ENCODE peak calls at places on chromosomes 5 and 9, in five cellular contexts. One of them, this sample, is unnamed.

GRCh38 chr5:167840736-167841135 is 450.7 kb upstream of the WWC1 start:
- DNase-seq in skeletal muscle cell: no peak
- DNase-seq in transverse colon: no peak
- DNase-seq in right lobe of liver: no peak
- DNase-seq in heart right ventricle: no peak
- DNase-seq in this sample: no peak

GRCh38 chr5:1219768-1220100 is 5.4 kb upstream of the SLC6A18 start:
- DNase-seq in skeletal muscle cell: no peak
- DNase-seq in transverse colon: no peak
- DNase-seq in right lobe of liver: no peak
- DNase-seq in heart right ventricle: no peak
- DNase-seq in this sample: no peak

GRCh38 chr5:111254613-111255012 is 30.4 kb downstream of the CAMK4 start:
- DNase-seq in skeletal muscle cell: peak
- DNase-seq in transverse colon: no peak
- DNase-seq in right lobe of liver: no peak
- DNase-seq in heart right ventricle: no peak
- DNase-seq in this sample: peak

GRCh38 chr5:109656829-109657228 is 32.9 kb upstream of the MAN2A1 start:
- DNase-seq in skeletal muscle cell: peak
- DNase-seq in transverse colon: peak
- DNase-seq in right lobe of liver: peak
- DNase-seq in heart right ventricle: peak
- DNase-seq in this sample: peak

GRCh38 chr9:36765468-36766341 is 193.0 kb downstream of the MELK start:
- DNase-seq in skeletal muscle cell: no peak
- DNase-seq in transverse colon: peak
- DNase-seq in right lobe of liver: peak
- DNase-seq in heart right ventricle: peak
- DNase-seq in this sample: peak

GRCh38 chr5:171152382-171152781 is 156.7 kb upstream of the TLX3 start:
- DNase-seq in skeletal muscle cell: peak
- DNase-seq in transverse colon: no peak
- DNase-seq in right lobe of liver: no peak
- DNase-seq in heart right ventricle: no peak
- DNase-seq in this sample: peak

GRCh38 chr9:89790542-89791109 is 185.8 kb downstream of the GADD45G start:
- DNase-seq in skeletal muscle cell: no peak
- DNase-seq in transverse colon: no peak
- DNase-seq in right lobe of liver: no peak
- DNase-seq in heart right ventricle: no peak
- DNase-seq in this sample: no peak

GRCh38 chr5:2751592-2752021 is at the start of gene IRX2:
- DNase-seq in skeletal muscle cell: peak
- DNase-seq in transverse colon: peak
- DNase-seq in right lobe of liver: no peak
- DNase-seq in heart right ventricle: peak
- DNase-seq in this sample: peak

GRCh38 chr5:72178910-72179815 is 71.9 kb downstream of the MAP1B start:
- DNase-seq in skeletal muscle cell: peak
- DNase-seq in transverse colon: peak
- DNase-seq in right lobe of liver: no peak
- DNase-seq in heart right ventricle: peak
- DNase-seq in this sample: peak

GRCh38 chr5:110951373-110951791 is 120.1 kb upstream of the TSLP start:
- DNase-seq in skeletal muscle cell: no peak
- DNase-seq in transverse colon: no peak
- DNase-seq in right lobe of liver: no peak
- DNase-seq in heart right ventricle: no peak
- DNase-seq in this sample: no peak

GRCh38 chr5:8081179-8081578 is 212.2 kb downstream of the MTRR start:
- DNase-seq in skeletal muscle cell: no peak
- DNase-seq in transverse colon: no peak
- DNase-seq in right lobe of liver: no peak
- DNase-seq in heart right ventricle: no peak
- DNase-seq in this sample: no peak

GRCh38 chr5:142660731-142661130 is 25.2 kb downstream of the FGF1 start:
- DNase-seq in skeletal muscle cell: no peak
- DNase-seq in transverse colon: no peak
- DNase-seq in right lobe of liver: no peak
- DNase-seq in heart right ventricle: no peak
- DNase-seq in this sample: no peak

GRCh38 chr9:98795970-98796363 is 388 bp downstream of the ANKS6 start:
- DNase-seq in skeletal muscle cell: no peak
- DNase-seq in transverse colon: no peak
- DNase-seq in right lobe of liver: no peak
- DNase-seq in heart right ventricle: peak
- DNase-seq in this sample: no peak

GRCh38 chr9:137763271-137763955 is 114.2 kb upstream of the CACNA1B start:
- DNase-seq in skeletal muscle cell: no peak
- DNase-seq in transverse colon: no peak
- DNase-seq in right lobe of liver: no peak
- DNase-seq in heart right ventricle: no peak
- DNase-seq in this sample: no peak

GRCh38 chr5:61362796-61363364 is 30.8 kb downstream of the ZSWIM6 start:
- DNase-seq in skeletal muscle cell: no peak
- DNase-seq in transverse colon: no peak
- DNase-seq in right lobe of liver: no peak
- DNase-seq in heart right ventricle: no peak
- DNase-seq in this sample: peak

GRCh38 chr5:1542755-1543154 is 19.0 kb upstream of the LPCAT1 start:
- DNase-seq in skeletal muscle cell: no peak
- DNase-seq in transverse colon: peak
- DNase-seq in right lobe of liver: peak
- DNase-seq in heart right ventricle: no peak
- DNase-seq in this sample: no peak

GRCh38 chr9:7848498-7848897 is 48.9 kb upstream of the DMAC1 start:
- DNase-seq in skeletal muscle cell: no peak
- DNase-seq in transverse colon: no peak
- DNase-seq in right lobe of liver: no peak
- DNase-seq in heart right ventricle: no peak
- DNase-seq in this sample: no peak

GRCh38 chr9:114270120-114270975 is 52.5 kb upstream of the ORM1 start:
- DNase-seq in skeletal muscle cell: no peak
- DNase-seq in transverse colon: no peak
- DNase-seq in right lobe of liver: no peak
- DNase-seq in heart right ventricle: no peak
- DNase-seq in this sample: no peak

GRCh38 chr5:114360816-114361723 is 800 bp upstream of the KCNN2 start:
- DNase-seq in skeletal muscle cell: no peak
- DNase-seq in transverse colon: no peak
- DNase-seq in right lobe of liver: peak
- DNase-seq in heart right ventricle: peak
- DNase-seq in this sample: no peak

GRCh38 chr9:122346478-122347347 is 24.1 kb upstream of the PTGS1 start:
- DNase-seq in skeletal muscle cell: no peak
- DNase-seq in transverse colon: peak
- DNase-seq in right lobe of liver: peak
- DNase-seq in heart right ventricle: peak
- DNase-seq in this sample: peak

GRCh38 chr5:145991044-145991575 is 54.7 kb downstream of the SH3RF2 start:
- DNase-seq in skeletal muscle cell: no peak
- DNase-seq in transverse colon: no peak
- DNase-seq in right lobe of liver: no peak
- DNase-seq in heart right ventricle: no peak
- DNase-seq in this sample: peak

GRCh38 chr5:100827481-100827889 is 75.6 kb downstream of the ST8SIA4 start:
- DNase-seq in skeletal muscle cell: peak
- DNase-seq in transverse colon: peak
- DNase-seq in right lobe of liver: no peak
- DNase-seq in heart right ventricle: no peak
- DNase-seq in this sample: peak

GRCh38 chr5:82183828-82184227 is 94.3 kb downstream of the RPS23 start:
- DNase-seq in skeletal muscle cell: peak
- DNase-seq in transverse colon: no peak
- DNase-seq in right lobe of liver: no peak
- DNase-seq in heart right ventricle: no peak
- DNase-seq in this sample: peak

GRCh38 chr5:141877478-141878185 is 578 bp downstream of the PCDH1 start:
- DNase-seq in skeletal muscle cell: no peak
- DNase-seq in transverse colon: peak
- DNase-seq in right lobe of liver: peak
- DNase-seq in heart right ventricle: no peak
- DNase-seq in this sample: no peak

GRCh38 chr5:107519900-107520354 is 150.8 kb downstream of the EFNA5 start:
- DNase-seq in skeletal muscle cell: no peak
- DNase-seq in transverse colon: no peak
- DNase-seq in right lobe of liver: no peak
- DNase-seq in heart right ventricle: no peak
- DNase-seq in this sample: peak

GRCh38 chr9:130064621-130065020 is 10.9 kb downstream of the GPR107 start:
- DNase-seq in skeletal muscle cell: no peak
- DNase-seq in transverse colon: no peak
- DNase-seq in right lobe of liver: no peak
- DNase-seq in heart right ventricle: no peak
- DNase-seq in this sample: no peak

GRCh38 chr9:21836437-21837161 is 34.2 kb downstream of the MTAP start:
- DNase-seq in skeletal muscle cell: peak
- DNase-seq in transverse colon: no peak
- DNase-seq in right lobe of liver: no peak
- DNase-seq in heart right ventricle: no peak
- DNase-seq in this sample: peak

GRCh38 chr5:132489051-132489770 is 1.4 kb downstream of the IRF1 start:
- DNase-seq in skeletal muscle cell: no peak
- DNase-seq in transverse colon: peak
- DNase-seq in right lobe of liver: peak
- DNase-seq in heart right ventricle: no peak
- DNase-seq in this sample: no peak

GRCh38 chr5:129118405-129118804 is 23.9 kb downstream of the ISOC1 start:
- DNase-seq in skeletal muscle cell: no peak
- DNase-seq in transverse colon: no peak
- DNase-seq in right lobe of liver: no peak
- DNase-seq in heart right ventricle: no peak
- DNase-seq in this sample: no peak

GRCh38 chr5:169197343-169197742 is 103.6 kb downstream of the SLIT3 start:
- DNase-seq in skeletal muscle cell: no peak
- DNase-seq in transverse colon: peak
- DNase-seq in right lobe of liver: no peak
- DNase-seq in heart right ventricle: no peak
- DNase-seq in this sample: no peak

GRCh38 chr9:114423181-114423580 is 35.4 kb upstream of the AKNA start:
- DNase-seq in skeletal muscle cell: no peak
- DNase-seq in transverse colon: no peak
- DNase-seq in right lobe of liver: no peak
- DNase-seq in heart right ventricle: no peak
- DNase-seq in this sample: no peak

GRCh38 chr9:109821711-109822110 is 41.7 kb downstream of the PALM2AKAP2 start:
- DNase-seq in skeletal muscle cell: no peak
- DNase-seq in transverse colon: no peak
- DNase-seq in right lobe of liver: no peak
- DNase-seq in heart right ventricle: no peak
- DNase-seq in this sample: peak

GRCh38 chr5:138632900-138633489 is 57.8 kb upstream of the HSPA9 start:
- DNase-seq in skeletal muscle cell: peak
- DNase-seq in transverse colon: peak
- DNase-seq in right lobe of liver: peak
- DNase-seq in heart right ventricle: peak
- DNase-seq in this sample: peak

GRCh38 chr9:87674565-87675299 is 51.2 kb upstream of the CTSL start:
- DNase-seq in skeletal muscle cell: no peak
- DNase-seq in transverse colon: no peak
- DNase-seq in right lobe of liver: no peak
- DNase-seq in heart right ventricle: no peak
- DNase-seq in this sample: no peak

GRCh38 chr5:17802256-17802655 is 168.0 kb downstream of the TAF11L14 start:
- DNase-seq in skeletal muscle cell: no peak
- DNase-seq in transverse colon: no peak
- DNase-seq in right lobe of liver: no peak
- DNase-seq in heart right ventricle: no peak
- DNase-seq in this sample: no peak

GRCh38 chr5:43357797-43358196 is 44.6 kb upstream of the HMGCS1 start:
- DNase-seq in skeletal muscle cell: no peak
- DNase-seq in transverse colon: no peak
- DNase-seq in right lobe of liver: no peak
- DNase-seq in heart right ventricle: no peak
- DNase-seq in this sample: no peak

GRCh38 chr5:126403871-126404270 is 19.3 kb upstream of the GRAMD2B start:
- DNase-seq in skeletal muscle cell: no peak
- DNase-seq in transverse colon: no peak
- DNase-seq in right lobe of liver: no peak
- DNase-seq in heart right ventricle: no peak
- DNase-seq in this sample: no peak

GRCh38 chr5:141729387-141730006 is 47.5 kb upstream of the ARAP3 start:
- DNase-seq in skeletal muscle cell: no peak
- DNase-seq in transverse colon: no peak
- DNase-seq in right lobe of liver: no peak
- DNase-seq in heart right ventricle: no peak
- DNase-seq in this sample: no peak

GRCh38 chr9:122134822-122135528 is 24.6 kb downstream of the NDUFA8 start:
- DNase-seq in skeletal muscle cell: no peak
- DNase-seq in transverse colon: no peak
- DNase-seq in right lobe of liver: no peak
- DNase-seq in heart right ventricle: no peak
- DNase-seq in this sample: no peak

This sample was measured in RPMI7951.